ENCODE peak calls at places on chromosome 13, in ten cellular contexts. U, B, M, O, J, K, A, N, C and Y are unnamed samples.

GRCh38 chr13:24275041-24275440 is 34.3 kb upstream of the C1QTNF9 start:
- DNase-seq in O (no peak), K (no peak), N (no peak), M (no peak), B (no peak), U (no peak), C (no peak), J (no peak), A (no peak), Y (no peak)

GRCh38 chr13:44093607-44094583 is 214.2 kb downstream of the LACC1 start:
- DNase-seq in J (no peak), K (no peak), U (no peak), A (no peak), N (no peak), O (no peak), C (no peak), B (no peak), M (no peak), Y (no peak)

GRCh38 chr13:65063753-65064152 is 2166.4 kb downstream of the PCDH9 start:
- DNase-seq in U (no peak), K (no peak), N (no peak), M (peak; percentile 13), B (no peak), C (no peak), O (no peak), J (no peak), A (no peak), Y (no peak)

GRCh38 chr13:107847406-107847805 is 367.9 kb downstream of the LIG4 start:
- DNase-seq in K (no peak), J (no peak), A (no peak), C (no peak), B (no peak), M (no peak), U (no peak), O (no peak), N (no peak), Y (no peak)

GRCh38 chr13:41411536-41411935 is 45.8 kb upstream of the RGCC start:
- DNase-seq in U (no peak), B (no peak), M (peak; percentile 58), K (no peak), J (no peak), C (peak; percentile 33), O (no peak), N (peak; percentile 18), A (no peak), Y (no peak)

GRCh38 chr13:47310376-47310775 is 413.5 kb upstream of the HTR2A start:
- DNase-seq in O (no peak), U (no peak), M (no peak), J (no peak), N (no peak), K (no peak), A (no peak), C (no peak), B (no peak), Y (no peak)

GRCh38 chr13:87810391-87810801 is 139.2 kb downstream of the SLITRK5 start:
- DNase-seq in O (no peak), U (no peak), C (no peak), B (no peak), N (no peak), J (peak; percentile 38), K (no peak), A (no peak), M (peak; percentile 62), Y (no peak)

GRCh38 chr13:107582171-107582570 is 633.2 kb downstream of the LIG4 start:
- DNase-seq in N (no peak), J (no peak), B (no peak), U (no peak), O (no peak), K (no peak), C (no peak), M (no peak), A (no peak), Y (no peak)

GRCh38 chr13:76168661-76169060 is 532.5 kb downstream of the LMO7 start:
- DNase-seq in M (peak; percentile 2), K (no peak), J (no peak), A (no peak), B (no peak), N (no peak), O (no peak), C (no peak), U (no peak), Y (no peak)

GRCh38 chr13:45280751-45281634 is 60.0 kb downstream of the TPT1 start:
- DNase-seq in C (peak; percentile 77), U (no peak), A (peak; percentile 73), J (peak; percentile 78), N (peak; percentile 9), K (peak; percentile 16), B (peak; percentile 70), O (peak; percentile 83), M (peak; percentile 83), Y (peak; percentile 59)

GRCh38 chr13:77112961-77113360 is 86.0 kb upstream of the FBXL3 start:
- DNase-seq in K (no peak), J (no peak), U (no peak), C (no peak), A (no peak), O (no peak), M (no peak), N (no peak), B (no peak), Y (no peak)

GRCh38 chr13:42001580-42001979 is 40.7 kb upstream of the VWA8 start:
- DNase-seq in N (no peak), K (no peak), O (no peak), U (no peak), J (peak; percentile 66), A (no peak), B (peak; percentile 59), C (no peak), M (peak; percentile 44), Y (no peak)

DNA sequence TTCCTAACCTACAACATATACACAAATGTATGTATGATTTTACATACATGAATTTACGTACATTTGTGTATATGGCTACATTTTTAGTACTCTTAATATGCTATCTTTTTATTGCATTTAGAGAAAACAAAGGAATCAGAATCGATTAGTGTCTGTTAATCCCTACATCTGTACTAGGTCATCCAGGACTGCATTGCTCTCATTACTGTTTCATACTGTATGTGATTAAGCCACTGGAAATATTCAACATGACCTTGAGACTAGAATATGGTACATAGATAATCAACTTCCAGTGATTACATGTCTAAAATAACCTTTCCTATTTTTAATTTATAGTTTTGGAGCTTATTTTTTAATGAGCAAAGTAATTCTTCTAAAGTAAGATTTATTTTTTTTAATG is 5.3 kb upstream of the MAB21L1 start:
- DNase-seq in U (no peak), B (no peak), M (no peak), K (no peak), J (no peak), C (no peak), N (no peak), A (no peak), O (no peak), Y (no peak)
- H3K27me3 ChIP-seq in U (peaks cover 14% of the 10 kb centered on the region), B (no peaks in the 10 kb centered on the region), M (no peaks in the 10 kb centered on the region), K (peaks cover 3% of the 10 kb centered on the region), J (peaks cover 21% of the 10 kb centered on the region), C (no peaks in the 10 kb centered on the region), N (peaks cover 27% of the 10 kb centered on the region), A (no peaks in the 10 kb centered on the region), O (no peaks in the 10 kb centered on the region), Y (no peaks in the 10 kb centered on the region)

GRCh38 chr13:27971236-27971645 is 2.1 kb upstream of the CDX2 start:
- DNase-seq in J (no peak), C (no peak), N (no peak), O (peak; percentile 79), B (no peak), M (no peak), K (no peak), U (no peak), A (peak; percentile 37), Y (no peak)
- H3K27me3 ChIP-seq in J (peaks cover 97% of the 10 kb centered on the region), C (peaks cover 7% of the 10 kb centered on the region), N (peaks cover 96% of the 10 kb centered on the region), O (no peaks in the 10 kb centered on the region), B (no peaks in the 10 kb centered on the region), M (peaks cover 40% of the 10 kb centered on the region), K (peaks cover 7% of the 10 kb centered on the region), U (peaks cover 32% of the 10 kb centered on the region), A (peaks cover 18% of the 10 kb centered on the region), Y (peaks cover 100% of the 10 kb centered on the region)

DNA sequence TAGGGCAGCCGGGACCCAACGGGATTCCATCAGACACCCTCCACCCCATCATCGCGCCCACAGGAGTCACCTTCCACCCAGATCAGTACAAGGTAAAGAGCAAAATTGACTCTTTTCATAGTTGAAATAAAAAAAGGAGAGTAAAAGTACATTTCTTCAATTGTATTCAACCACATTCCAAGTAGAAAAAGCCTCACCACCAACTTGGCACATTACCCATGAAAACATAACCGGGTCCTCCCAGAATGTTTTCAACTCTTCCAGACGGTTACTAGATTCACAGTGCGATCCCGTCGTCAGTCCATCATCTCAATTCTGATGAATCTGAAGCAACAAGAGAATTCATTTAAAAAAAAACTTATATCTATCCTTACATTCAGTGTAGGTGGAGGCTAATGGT is 125.2 kb downstream of the RAB20 start:
- DNase-seq in M (no peak), K (no peak), C (no peak), N (no peak), U (no peak), O (no peak), A (no peak), J (no peak), B (no peak), Y (no peak)
- H3K27me3 ChIP-seq in M (no peaks in the 10 kb centered on the region), K (no peaks in the 10 kb centered on the region), C (peaks cover 2% of the 10 kb centered on the region), N (no peaks in the 10 kb centered on the region), U (peaks cover 5% of the 10 kb centered on the region), O (no peaks in the 10 kb centered on the region), A (no peaks in the 10 kb centered on the region), J (no peaks in the 10 kb centered on the region), B (no peaks in the 10 kb centered on the region), Y (no peaks in the 10 kb centered on the region)

GRCh38 chr13:113665582-113666323 is 1.3 kb upstream of the GRK1 start:
- DNase-seq in U (no peak), C (no peak), K (no peak), J (peak; percentile 38), O (no peak), B (peak; percentile 23), N (no peak), A (peak; percentile 52), M (no peak), Y (peak; percentile 3)

GRCh38 chr13:113667771-113668490 is 912 bp downstream of the GRK1 start:
- DNase-seq in B (peak; percentile 27), U (no peak), K (no peak), A (peak; percentile 49), N (no peak), O (peak; percentile 39), M (no peak), C (no peak), J (peak; percentile 49), Y (peak; percentile 11)

GRCh38 chr13:113664751-113665581 is 2.1 kb upstream of the GRK1 start:
- DNase-seq in C (no peak), J (peak; percentile 52), N (no peak), U (no peak), B (peak; percentile 17), A (peak; percentile 52), O (peak; percentile 38), M (no peak), K (no peak), Y (peak; percentile 2)

GRCh38 chr13:113666951-113667701 is at the start of gene GRK1:
- DNase-seq in N (no peak), M (no peak), U (no peak), J (peak; percentile 63), B (peak; percentile 29), A (peak; percentile 47), O (peak; percentile 43), C (no peak), K (no peak), Y (peak; percentile 8)

DNA sequence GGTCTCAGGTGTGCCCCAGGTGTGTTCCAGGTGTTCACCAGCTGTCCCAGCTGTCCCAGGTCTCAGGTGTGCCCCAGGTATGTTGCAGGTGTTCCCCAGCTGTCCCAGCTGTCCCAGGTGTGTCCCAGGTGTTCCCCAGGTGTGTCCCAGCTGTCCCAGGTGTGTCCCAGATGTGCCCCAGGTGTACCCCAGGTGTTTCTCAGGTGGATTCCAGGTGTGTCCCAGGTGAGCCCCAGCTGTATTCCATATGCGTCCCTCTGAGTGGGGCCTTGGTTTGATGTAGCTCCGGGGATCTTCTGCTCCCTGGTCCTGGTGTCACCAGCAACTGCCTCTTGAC is 727 bp upstream of the GRK1 start:
- DNase-seq in O (peak; percentile 28), C (no peak), B (no peak), A (no peak), M (no peak), J (no peak), U (no peak), N (no peak), K (no peak), Y (peak; percentile 7)
- H3K27me3 ChIP-seq in O (no peaks in the 10 kb centered on the region), C (peaks cover 6% of the 10 kb centered on the region), B (no peaks in the 10 kb centered on the region), A (no peaks in the 10 kb centered on the region), M (no peaks in the 10 kb centered on the region), J (no peaks in the 10 kb centered on the region), U (no peaks in the 10 kb centered on the region), N (no peaks in the 10 kb centered on the region), K (no peaks in the 10 kb centered on the region), Y (peaks cover 9% of the 10 kb centered on the region)